ENCODE peak calls at places on chromosomes 1 and 21, in eight cellular contexts. N is PC-3, V is A549, T is GM06990, X is HFF-Myc, I is pancreas, J is AG10803, A is adrenal gland. R is an unnamed sample.

GRCh38 chr21:45513003-45513706 is 29.1 kb downstream of the SLC19A1 start:
- DNase-seq in J (no peak), V (no peak), X (no peak), A (no peak), N (peak), T (no peak), I (peak), R (no peak)

GRCh38 chr1:70914224-70914623 is 133.4 kb downstream of the PTGER3 start:
- DNase-seq in N (no peak), V (no peak), T (no peak), A (no peak), I (no peak), J (no peak), X (no peak), R (no peak)

GRCh38 chr1:1053022-1053421 is 21.1 kb downstream of the RNF223 start:
- DNase-seq in V (no peak), A (no peak), T (no peak), N (no peak), X (no peak), J (no peak), I (no peak), R (no peak)

GRCh38 chr1:99648107-99648506 is 2.2 kb downstream of the PALMD start:
- DNase-seq in N (peak), J (no peak), A (peak), I (peak), X (no peak), V (peak), T (no peak), R (no peak)

GRCh38 chr1:92901699-92902405 is 59.4 kb downstream of the DIPK1A start:
- DNase-seq in T (no peak), A (no peak), X (no peak), N (no peak), V (no peak), I (no peak), J (peak), R (no peak)

GRCh38 chr1:230048922-230049321 is 18.1 kb upstream of the GALNT2 start:
- DNase-seq in V (no peak), N (no peak), X (no peak), A (no peak), T (no peak), J (no peak), I (no peak), R (no peak)

GRCh38 chr21:31180256-31181088 is 142.2 kb upstream of the KRTAP19-8 start:
- DNase-seq in N (peak), V (peak), X (no peak), T (no peak), A (no peak), I (no peak), J (peak), R (no peak)

GRCh38 chr1:41103761-41104160 is 82.2 kb upstream of the SLFNL1 start:
- DNase-seq in T (no peak), I (no peak), N (no peak), J (no peak), A (no peak), X (no peak), V (no peak), R (no peak)

GRCh38 chr21:26041441-26042180 is 129.0 kb downstream of the APP start:
- DNase-seq in J (peak), A (no peak), X (no peak), I (no peak), V (no peak), T (no peak), N (peak), R (peak)

GRCh38 chr1:6134206-6134605 is 45.9 kb downstream of the CHD5 start:
- DNase-seq in A (no peak), V (no peak), N (no peak), J (no peak), I (no peak), T (no peak), X (no peak), R (no peak)

GRCh38 chr1:110556471-110556807 is 37.5 kb upstream of the KCNA10 start:
- DNase-seq in A (peak), J (no peak), V (no peak), N (no peak), X (no peak), T (no peak), I (no peak), R (no peak)

GRCh38 chr1:44240802-44241671 is 27.8 kb downstream of the DMAP1 start:
- DNase-seq in N (no peak), J (no peak), T (no peak), X (no peak), V (no peak), I (no peak), A (no peak), R (no peak)

GRCh38 chr21:35026617-35027557 is 22.2 kb downstream of the RUNX1 start:
- DNase-seq in J (peak), I (peak), N (no peak), V (peak), X (no peak), T (peak), A (peak), R (no peak)

GRCh38 chr1:169312084-169312954 is 55.3 kb downstream of the NME7 start:
- DNase-seq in N (peak), I (no peak), X (peak), J (peak), V (peak), T (no peak), A (no peak), R (peak)

DNA sequence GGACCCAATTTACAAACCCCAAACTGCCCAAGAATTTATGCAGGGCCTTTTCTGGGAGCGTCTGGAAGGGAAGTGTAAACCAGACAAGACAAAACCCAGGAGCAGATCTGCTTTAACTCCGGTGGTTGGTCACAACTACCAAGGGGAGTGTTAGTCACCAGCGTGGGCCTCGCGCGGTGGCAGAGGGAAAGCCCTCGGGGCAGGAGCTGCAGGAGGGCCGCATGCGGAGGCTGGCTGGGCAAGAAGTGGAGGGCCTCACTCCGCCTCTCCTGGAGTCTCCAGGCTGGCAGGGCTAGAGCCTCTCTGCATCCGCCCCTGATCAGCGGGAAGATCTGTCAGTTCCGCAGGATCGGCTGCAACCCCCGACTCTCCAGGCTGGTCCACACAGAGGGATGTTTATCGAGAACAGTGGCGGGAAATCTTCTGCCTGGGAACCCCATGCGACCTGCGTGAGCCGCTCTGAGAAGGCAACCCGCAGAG is 2.0 kb downstream of the COL24A1 start:
- DNase-seq in N (no peak), X (peak), J (peak), I (no peak), T (no peak), A (no peak), V (no peak), R (peak)
- H3K4me3 ChIP-seq in N (no peak), X (peak), J (peak), I (no peak), T (no peak), A (no peak), V (no peak), R (peak)

GRCh38 chr1:56409112-56409691 is 170.2 kb downstream of the PLPP3 start:
- DNase-seq in J (peak), I (peak), V (no peak), T (no peak), A (no peak), N (peak), X (no peak), R (no peak)
- TF ChIP-seq CTCF in J (no peak), I (peak), V (peak), T (peak), A (peak), N (peak), X (peak), R (no peak)

DNA sequence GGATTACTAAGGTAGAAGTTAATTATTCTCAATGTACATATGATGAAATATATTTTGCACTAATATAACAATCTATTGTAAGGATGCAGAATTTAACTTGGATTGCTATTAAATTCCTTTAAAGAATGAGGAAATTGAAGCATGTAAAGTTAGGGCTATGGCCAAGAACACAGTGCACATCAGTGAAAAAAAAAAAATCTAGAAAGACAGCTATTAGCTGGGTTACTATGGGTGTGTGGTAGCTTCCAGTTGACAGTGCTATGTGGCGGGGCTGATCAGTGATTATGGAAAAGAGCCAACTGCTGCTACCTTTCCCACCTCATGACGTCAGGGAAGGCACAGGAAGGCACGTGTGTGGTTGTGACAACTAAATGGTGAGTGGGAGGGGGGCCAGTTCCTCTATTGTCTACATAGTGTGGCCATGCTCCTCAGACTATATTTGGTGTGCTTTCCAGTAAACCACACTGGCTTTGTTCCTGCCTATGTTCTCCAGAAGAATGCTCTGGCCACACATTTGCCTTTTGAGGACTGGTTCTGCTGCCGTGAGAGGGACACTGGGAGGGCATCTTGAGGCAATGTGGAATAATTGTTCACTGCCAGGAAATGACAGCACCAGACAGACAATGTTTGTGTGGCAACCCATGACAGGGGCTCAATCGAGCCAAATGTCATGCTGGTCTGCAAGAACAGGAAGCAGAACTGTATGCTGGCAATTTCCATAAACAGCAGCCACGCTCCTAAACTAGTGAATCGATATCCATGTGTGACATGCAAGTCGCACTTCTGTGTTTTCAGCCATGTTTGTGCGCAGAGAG is 2.9 kb upstream of the SDE2 start:
- DNase-seq in T (peak), J (peak), X (no peak), N (peak), I (peak), V (peak), A (peak), R (no peak)
- H3K4me3 ChIP-seq in T (no peak), J (peak), X (no peak), N (no peak), I (no peak), V (no peak), A (no peak), R (no peak)

GRCh38 chr1:215132156-215132555 is 49.6 kb downstream of the KCNK2 start:
- DNase-seq in A (no peak), N (no peak), T (no peak), J (peak), V (peak), I (no peak), X (no peak), R (no peak)
- TF ChIP-seq CTCF in A (no peak), N (no peak), T (no peak), J (no peak), V (no peak), I (no peak), X (no peak), R (no peak)

DNA sequence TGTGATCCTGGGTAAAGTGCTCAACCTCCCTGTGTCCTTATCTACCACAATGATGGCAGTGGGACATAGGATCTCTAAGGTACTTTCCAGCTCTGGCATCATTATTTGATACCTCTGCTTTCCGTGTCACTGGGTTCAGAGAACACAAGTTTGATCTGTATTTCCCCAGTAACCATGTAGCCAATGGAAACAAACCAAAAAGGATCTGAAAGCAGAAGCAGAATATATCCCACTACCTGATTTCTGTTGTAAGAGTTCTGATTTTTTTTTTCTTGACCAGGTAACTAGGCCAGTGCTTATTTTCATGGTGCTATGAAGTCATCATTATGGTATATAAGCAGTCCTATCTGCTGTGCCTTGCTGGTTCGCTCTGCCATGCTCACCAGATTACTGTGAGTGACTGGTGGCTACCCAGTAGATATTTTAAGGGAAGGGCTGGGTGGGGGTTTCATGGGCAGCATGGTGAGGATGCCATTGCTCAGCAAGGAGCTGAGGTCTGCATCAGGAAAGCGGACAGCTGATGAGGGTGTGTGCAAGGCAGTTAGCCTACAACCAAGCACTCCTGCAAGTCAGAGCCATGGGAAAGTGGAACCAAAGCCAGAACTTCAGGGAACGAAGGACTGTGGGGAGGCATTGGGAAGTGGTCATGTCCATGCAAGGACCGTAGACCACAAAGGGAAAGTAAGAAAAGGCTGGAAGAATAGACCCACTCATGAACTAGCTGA is 104.9 kb upstream of the EDEM3 start:
- DNase-seq in X (no peak), T (peak), N (no peak), V (no peak), J (no peak), I (no peak), A (no peak), R (no peak)
- H3K4me3 ChIP-seq in X (no peak), T (no peak), N (no peak), V (no peak), J (no peak), I (no peak), A (no peak), R (no peak)

GRCh38 chr1:81760487-81761097 is 40.1 kb upstream of the ADGRL2 start:
- DNase-seq in T (no peak), V (peak), X (no peak), A (no peak), J (peak), I (no peak), N (peak), R (peak)
- TF ChIP-seq CTCF in T (peak), V (peak), X (peak), A (peak), J (peak), I (no peak), N (peak), R (peak)

GRCh38 chr1:2641381-2642130 is 8.7 kb upstream of the MMEL1 start:
- DNase-seq in X (no peak), T (no peak), V (no peak), A (no peak), N (no peak), J (no peak), I (no peak), R (no peak)
- H3K4me3 ChIP-seq in X (peak), T (peak), V (peak), A (no peak), N (peak), J (peak), I (no peak), R (peak)

GRCh38 chr1:67213164-67213563 is 46.9 kb downstream of the IL23R start:
- DNase-seq in V (peak), T (no peak), J (peak), I (no peak), A (no peak), X (no peak), N (peak), R (no peak)
- TF ChIP-seq CTCF in V (peak), T (peak), J (peak), I (no peak), A (peak), X (peak), N (peak), R (peak)